ENCODE peak calls at places on chromosomes 3 and 15, in four cellular contexts. Y, U, J and T are unnamed samples.

GRCh38 chr15:40856736-40857135 is 12.9 kb downstream of the SPINT1 start:
- DNase-seq in U (no peak), Y (no peak), J (no peak), T (no peak)

GRCh38 chr15:67175643-67176071 is 78.8 kb downstream of the AAGAB start:
- DNase-seq in J (no peak), Y (no peak), U (no peak), T (peak)

GRCh38 chr15:100918034-100918689 is 995 bp upstream of the LRRK1 start:
- DNase-seq in J (peak), U (peak), Y (peak), T (peak)

GRCh38 chr3:137105277-137105977 is 147.6 kb downstream of the IL20RB start:
- DNase-seq in Y (no peak), J (peak), U (no peak), T (no peak)

GRCh38 chr3:42600958-42601675 is 631 bp downstream of the NKTR start:
- DNase-seq in Y (peak), J (peak), U (peak), T (peak)

GRCh38 chr15:95208988-95209387 is 977.6 kb downstream of the MCTP2 start:
- DNase-seq in J (peak), Y (no peak), U (no peak), T (no peak)

GRCh38 chr3:100590114-100590839 is 19.1 kb upstream of the ADGRG7 start:
- DNase-seq in U (peak), Y (no peak), J (peak), T (no peak)

GRCh38 chr15:39248204-39248603 is 332.7 kb upstream of the THBS1 start:
- DNase-seq in J (peak), Y (peak), U (no peak), T (peak)

GRCh38 chr3:168085491-168086119 is 10.1 kb downstream of the GOLIM4 start:
- DNase-seq in U (no peak), Y (no peak), J (no peak), T (no peak)

GRCh38 chr15:63583027-63583426 is 14.2 kb upstream of the FBXL22 start:
- DNase-seq in U (no peak), Y (no peak), J (peak), T (no peak)

GRCh38 chr15:66433726-66434125 is 47.0 kb downstream of the MAP2K1 start:
- DNase-seq in Y (no peak), J (no peak), U (no peak), T (no peak)

GRCh38 chr3:102207173-102207572 is 227.6 kb upstream of the ZPLD1 start:
- DNase-seq in J (peak), Y (no peak), U (no peak), T (no peak)

GRCh38 chr15:70014311-70014707 is 83.4 kb downstream of the TLE3 start:
- DNase-seq in J (no peak), U (no peak), Y (no peak), T (no peak)

GRCh38 chr3:46831316-46831715 is 31.9 kb downstream of the MYL3 start:
- DNase-seq in Y (no peak), U (no peak), J (no peak), T (no peak)

GRCh38 chr3:197878427-197878826 is 71.6 kb upstream of the RPL35A start:
- DNase-seq in J (no peak), U (peak), Y (peak), T (no peak)

GRCh38 chr3:25454411-25454927 is 26.4 kb downstream of the RARB start:
- DNase-seq in J (peak), Y (no peak), U (no peak), T (no peak)

GRCh38 chr3:33855884-33856546 is 57.6 kb downstream of the PDCD6IP start:
- DNase-seq in J (no peak), U (no peak), Y (no peak), T (no peak)

GRCh38 chr3:185200639-185201038 is 47.8 kb upstream of the C3orf70 start:
- DNase-seq in Y (no peak), U (no peak), J (peak), T (no peak)

GRCh38 chr3:71726106-71726505 is 904 bp upstream of the EIF4E3 start:
- DNase-seq in Y (no peak), U (no peak), J (no peak), T (no peak)

GRCh38 chr3:173630849-173631248 is 233.3 kb downstream of the NLGN1 start:
- DNase-seq in U (no peak), Y (no peak), J (no peak), T (no peak)

GRCh38 chr3:127662051-127662469 is 10.7 kb upstream of the ABTB1 start:
- DNase-seq in U (no peak), J (no peak), Y (peak), T (no peak)

GRCh38 chr3:65170357-65171090 is 482.7 kb upstream of the ADAMTS9 start:
- DNase-seq in Y (peak), U (no peak), J (peak), T (peak)

GRCh38 chr3:33174095-33174494 is 44.5 kb downstream of the SUSD5 start:
- DNase-seq in J (no peak), Y (no peak), U (no peak), T (no peak)

GRCh38 chr15:76962337-76963013 is 30.9 kb downstream of the RCN2 start:
- DNase-seq in J (no peak), U (no peak), Y (no peak), T (no peak)

GRCh38 chr3:37554364-37554763 is 307.3 kb upstream of the CTDSPL start:
- DNase-seq in Y (no peak), J (no peak), U (no peak), T (no peak)